ENCODE peak calls at places on chromosomes 3 and 15, in six cellular contexts. One of them, this sample, is unnamed.

GRCh38 chr3:10292505-10293419 is at the start of gene GHRL:
- DNase-seq in tibial artery: no peak
- DNase-seq in psoas muscle: no peak
- DNase-seq in small intestine: no peak
- DNase-seq in H9: no peak
- DNase-seq in heart right ventricle: no peak
- DNase-seq in this sample: peak

GRCh38 chr3:173583496-173583895 is 186.0 kb downstream of the NLGN1 start:
- DNase-seq in tibial artery: no peak
- DNase-seq in psoas muscle: no peak
- DNase-seq in small intestine: no peak
- DNase-seq in H9: no peak
- DNase-seq in heart right ventricle: no peak
- DNase-seq in this sample: no peak

GRCh38 chr15:34259557-34259956 is 34.7 kb downstream of the EMC4 start:
- DNase-seq in tibial artery: no peak
- DNase-seq in psoas muscle: no peak
- DNase-seq in small intestine: no peak
- DNase-seq in H9: no peak
- DNase-seq in heart right ventricle: no peak
- DNase-seq in this sample: no peak

GRCh38 chr3:142981108-142981507 is 17.6 kb upstream of the PAQR9 start:
- DNase-seq in tibial artery: no peak
- DNase-seq in psoas muscle: no peak
- DNase-seq in small intestine: no peak
- DNase-seq in H9: peak
- DNase-seq in heart right ventricle: no peak
- DNase-seq in this sample: no peak

GRCh38 chr3:120410541-120410940 is 40.3 kb downstream of the FSTL1 start:
- DNase-seq in tibial artery: no peak
- DNase-seq in psoas muscle: no peak
- DNase-seq in small intestine: no peak
- DNase-seq in H9: no peak
- DNase-seq in heart right ventricle: no peak
- DNase-seq in this sample: no peak

GRCh38 chr3:94285874-94286273 is 223.0 kb downstream of the NSUN3 start:
- DNase-seq in tibial artery: no peak
- DNase-seq in psoas muscle: no peak
- DNase-seq in small intestine: no peak
- DNase-seq in H9: no peak
- DNase-seq in heart right ventricle: no peak
- DNase-seq in this sample: no peak

GRCh38 chr15:65460948-65461347 is 38.2 kb upstream of the IGDCC4 start:
- DNase-seq in tibial artery: no peak
- DNase-seq in psoas muscle: no peak
- DNase-seq in small intestine: no peak
- DNase-seq in H9: no peak
- DNase-seq in heart right ventricle: no peak
- DNase-seq in this sample: no peak

GRCh38 chr15:80620931-80621330 is 74.2 kb upstream of the ABHD17C start:
- DNase-seq in tibial artery: no peak
- DNase-seq in psoas muscle: no peak
- DNase-seq in small intestine: no peak
- DNase-seq in H9: no peak
- DNase-seq in heart right ventricle: no peak
- DNase-seq in this sample: no peak

GRCh38 chr3:53045107-53045783 is 628 bp downstream of the SFMBT1 start:
- DNase-seq in tibial artery: no peak
- DNase-seq in psoas muscle: peak
- DNase-seq in small intestine: peak
- DNase-seq in H9: no peak
- DNase-seq in heart right ventricle: peak
- DNase-seq in this sample: peak

GRCh38 chr3:171058058-171058457 is 31.5 kb upstream of the SLC2A2 start:
- DNase-seq in tibial artery: no peak
- DNase-seq in psoas muscle: no peak
- DNase-seq in small intestine: no peak
- DNase-seq in H9: no peak
- DNase-seq in heart right ventricle: no peak
- DNase-seq in this sample: no peak

GRCh38 chr3:2543247-2543646 is 444.6 kb downstream of the CNTN4 start:
- DNase-seq in tibial artery: no peak
- DNase-seq in psoas muscle: no peak
- DNase-seq in small intestine: no peak
- DNase-seq in H9: no peak
- DNase-seq in heart right ventricle: no peak
- DNase-seq in this sample: no peak

GRCh38 chr15:61951949-61952348 is 108.3 kb downstream of the VPS13C start:
- DNase-seq in tibial artery: no peak
- DNase-seq in psoas muscle: no peak
- DNase-seq in small intestine: no peak
- DNase-seq in H9: no peak
- DNase-seq in heart right ventricle: no peak
- DNase-seq in this sample: no peak

GRCh38 chr3:52533623-52534280 is at the start of gene NT5DC2:
- DNase-seq in tibial artery: no peak
- DNase-seq in psoas muscle: peak
- DNase-seq in small intestine: peak
- DNase-seq in H9: peak
- DNase-seq in heart right ventricle: peak
- DNase-seq in this sample: peak

GRCh38 chr3:23740517-23741402 is 65.0 kb upstream of the UBE2E1 start:
- DNase-seq in tibial artery: peak
- DNase-seq in psoas muscle: no peak
- DNase-seq in small intestine: peak
- DNase-seq in H9: no peak
- DNase-seq in heart right ventricle: no peak
- DNase-seq in this sample: no peak

GRCh38 chr3:115019900-115020299 is 127.2 kb downstream of the ZBTB20 start:
- DNase-seq in tibial artery: peak
- DNase-seq in psoas muscle: no peak
- DNase-seq in small intestine: no peak
- DNase-seq in H9: no peak
- DNase-seq in heart right ventricle: no peak
- DNase-seq in this sample: no peak

GRCh38 chr3:51702156-51702555 is 4.7 kb upstream of the GRM2 start:
- DNase-seq in tibial artery: no peak
- DNase-seq in psoas muscle: no peak
- DNase-seq in small intestine: no peak
- DNase-seq in H9: no peak
- DNase-seq in heart right ventricle: no peak
- DNase-seq in this sample: no peak

GRCh38 chr3:130841357-130841756 is 52.5 kb upstream of the ATP2C1 start:
- DNase-seq in tibial artery: no peak
- DNase-seq in psoas muscle: no peak
- DNase-seq in small intestine: no peak
- DNase-seq in H9: no peak
- DNase-seq in heart right ventricle: no peak
- DNase-seq in this sample: no peak

GRCh38 chr15:63210151-63211051 is 21.0 kb downstream of the RAB8B start:
- DNase-seq in tibial artery: no peak
- DNase-seq in psoas muscle: no peak
- DNase-seq in small intestine: no peak
- DNase-seq in H9: peak
- DNase-seq in heart right ventricle: no peak
- DNase-seq in this sample: peak

GRCh38 chr15:63212050-63212973 is 22.9 kb downstream of the RAB8B start:
- DNase-seq in tibial artery: no peak
- DNase-seq in psoas muscle: no peak
- DNase-seq in small intestine: no peak
- DNase-seq in H9: no peak
- DNase-seq in heart right ventricle: no peak
- DNase-seq in this sample: no peak

DNA sequence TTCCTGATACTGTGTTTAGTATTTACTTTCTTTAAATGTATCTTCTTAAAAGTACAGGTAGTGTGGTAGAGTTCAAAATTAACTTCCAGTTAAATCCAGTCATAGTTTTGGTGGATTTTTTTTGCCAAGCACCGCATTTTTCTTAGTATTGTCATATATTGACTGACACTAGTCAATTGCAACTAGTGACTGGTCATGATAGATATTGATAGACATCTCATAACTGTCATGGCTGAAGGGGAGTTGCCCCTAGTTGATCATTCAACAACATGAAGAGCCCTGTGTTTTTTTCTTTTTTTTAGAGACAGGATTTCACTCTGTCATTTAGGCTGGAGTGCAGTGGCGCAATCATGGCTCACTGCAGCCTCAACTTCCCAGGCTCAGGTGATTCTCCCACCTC is 22.1 kb downstream of the RAB8B start:
- DNase-seq in tibial artery: no peak
- DNase-seq in psoas muscle: no peak
- DNase-seq in small intestine: no peak
- DNase-seq in H9: no peak
- DNase-seq in heart right ventricle: no peak
- DNase-seq in this sample: no peak
- H3K27ac ChIP-seq in tibial artery: peak
- H3K27ac ChIP-seq in psoas muscle: no peak
- H3K27ac ChIP-seq in small intestine: peak
- H3K27ac ChIP-seq in H9: no peak
- H3K27ac ChIP-seq in heart right ventricle: peak
- H3K27ac ChIP-seq in this sample: no peak

GRCh38 chr3:59535791-59536221 is 486.0 kb upstream of the CFAP20DC start:
- DNase-seq in tibial artery: no peak
- DNase-seq in psoas muscle: no peak
- DNase-seq in small intestine: no peak
- DNase-seq in H9: no peak
- DNase-seq in heart right ventricle: no peak
- DNase-seq in this sample: no peak
- H3K27ac ChIP-seq in tibial artery: no peak
- H3K27ac ChIP-seq in psoas muscle: no peak
- H3K27ac ChIP-seq in small intestine: no peak
- H3K27ac ChIP-seq in H9: no peak
- H3K27ac ChIP-seq in heart right ventricle: peak
- H3K27ac ChIP-seq in this sample: no peak

GRCh38 chr3:4355401-4356224 is 52.4 kb downstream of the SETMAR start:
- DNase-seq in tibial artery: no peak
- DNase-seq in psoas muscle: peak
- DNase-seq in small intestine: peak
- DNase-seq in H9: no peak
- DNase-seq in heart right ventricle: peak
- DNase-seq in this sample: no peak
- H3K27ac ChIP-seq in tibial artery: peak
- H3K27ac ChIP-seq in psoas muscle: no peak
- H3K27ac ChIP-seq in small intestine: peak
- H3K27ac ChIP-seq in H9: no peak
- H3K27ac ChIP-seq in heart right ventricle: no peak
- H3K27ac ChIP-seq in this sample: no peak

GRCh38 chr3:166788936-166789335 is 591.2 kb downstream of the ZBBX start:
- DNase-seq in tibial artery: no peak
- DNase-seq in psoas muscle: no peak
- DNase-seq in small intestine: no peak
- DNase-seq in H9: no peak
- DNase-seq in heart right ventricle: no peak
- DNase-seq in this sample: no peak
- H3K27ac ChIP-seq in tibial artery: no peak
- H3K27ac ChIP-seq in psoas muscle: no peak
- H3K27ac ChIP-seq in small intestine: no peak
- H3K27ac ChIP-seq in H9: no peak
- H3K27ac ChIP-seq in heart right ventricle: no peak
- H3K27ac ChIP-seq in this sample: no peak

DNA sequence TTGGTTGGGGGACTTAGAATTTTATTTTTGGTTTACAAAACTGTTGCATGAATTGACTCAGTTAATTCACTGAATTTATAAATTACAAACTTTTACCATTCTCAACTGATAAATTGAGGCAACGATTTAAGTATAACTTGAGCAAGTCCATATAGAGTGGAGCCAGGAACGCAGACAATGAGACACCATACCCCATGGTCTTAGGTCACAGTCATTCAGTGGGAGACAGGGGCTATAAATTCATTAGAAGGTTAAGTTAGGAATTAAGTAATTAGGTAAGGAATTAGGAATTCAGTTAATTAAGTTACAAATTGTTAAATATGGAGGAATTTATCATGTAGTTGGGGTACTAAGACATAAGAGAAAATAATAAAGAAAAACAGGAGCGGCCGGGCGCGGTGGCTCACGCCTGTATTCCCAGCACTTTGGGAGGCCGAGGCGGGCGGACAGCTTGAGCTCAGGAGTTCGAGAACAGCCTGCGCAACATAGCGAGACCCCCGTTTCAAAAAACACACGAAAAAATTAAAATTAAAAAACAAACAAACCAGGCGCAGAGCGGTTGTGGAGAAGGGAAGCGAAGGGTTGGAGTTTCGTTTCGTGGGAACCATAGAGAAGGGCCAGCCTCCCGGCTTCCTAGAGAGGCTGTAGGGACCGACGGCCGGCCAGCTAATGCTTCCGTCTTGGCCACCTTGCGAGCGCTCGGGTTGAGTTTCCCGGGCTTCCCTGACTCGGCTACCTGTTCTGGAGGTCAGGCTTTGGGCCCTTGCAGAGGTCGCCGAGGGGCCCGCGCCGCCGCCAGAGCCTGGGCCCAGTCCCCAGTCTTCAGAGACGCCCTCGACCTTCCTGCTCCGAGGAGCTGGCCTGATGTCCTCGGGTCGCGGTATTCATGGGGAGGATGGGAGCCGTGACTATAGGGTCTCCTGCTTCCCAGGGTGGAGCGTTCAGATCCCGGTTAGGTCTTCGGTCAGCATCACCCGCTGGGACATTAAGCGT is at the start of gene ZNF619:
- DNase-seq in tibial artery: peak
- DNase-seq in psoas muscle: peak
- DNase-seq in small intestine: peak
- DNase-seq in H9: peak
- DNase-seq in heart right ventricle: peak
- DNase-seq in this sample: peak
- H3K27ac ChIP-seq in tibial artery: peak
- H3K27ac ChIP-seq in psoas muscle: peak
- H3K27ac ChIP-seq in small intestine: peak
- H3K27ac ChIP-seq in H9: no peak
- H3K27ac ChIP-seq in heart right ventricle: peak
- H3K27ac ChIP-seq in this sample: peak